ENCODE peak calls at places on chromosomes 12 and 14, in six cellular contexts. J is foreskin fibroblast, N is cardiac fibroblast, Z is endothelial cell of umbilical vein, I is astrocyte of the cerebellum, M is brain microvascular endothelial cell. U is an unnamed sample.

GRCh38 chr12:46956451-46957035 is 122.9 kb upstream of the PCED1B start:
- DNase-seq in Z (no peak), M (no peak), I (no peak), J (no peak), N (no peak), U (no peak)

GRCh38 chr14:24296341-24297157 is 3.0 kb downstream of the DHRS1 start:
- DNase-seq in M (peak), J (peak), I (peak), Z (peak), N (peak), U (peak)

GRCh38 chr14:91015435-91015834 is 45.0 kb downstream of the RPS6KA5 start:
- DNase-seq in M (no peak), J (no peak), I (no peak), N (no peak), Z (peak), U (no peak)

GRCh38 chr12:4118017-4118510 is 155.5 kb upstream of the CCND2 start:
- DNase-seq in M (peak), I (no peak), J (no peak), Z (no peak), N (peak), U (no peak)

GRCh38 chr12:71533703-71534102 is 94.1 kb downstream of the LGR5 start:
- DNase-seq in Z (no peak), J (no peak), N (no peak), M (no peak), I (no peak), U (no peak)

GRCh38 chr14:24095196-24096068 is 1.3 kb downstream of the PCK2 start:
- DNase-seq in N (peak), M (no peak), I (no peak), J (peak), Z (peak), U (peak)

GRCh38 chr12:10354502-10354901 is 35.3 kb downstream of the KLRK1 start:
- DNase-seq in I (no peak), M (no peak), Z (no peak), N (peak), J (peak), U (no peak)

GRCh38 chr12:31887109-31887811 is 72.0 kb upstream of the RESF1 start:
- DNase-seq in M (no peak), J (no peak), Z (no peak), I (no peak), N (no peak), U (no peak)

GRCh38 chr12:104011265-104011664 is 38.7 kb downstream of the GLT8D2 start:
- DNase-seq in J (peak), I (peak), N (peak), M (peak), Z (peak), U (no peak)

GRCh38 chr12:85872497-85873091 is 1.5 kb upstream of the NTS start:
- DNase-seq in N (peak), M (peak), Z (peak), I (peak), J (peak), U (no peak)

GRCh38 chr14:72420749-72421452 is 473.0 kb downstream of the DPF3 start:
- DNase-seq in N (peak), M (peak), Z (peak), J (peak), I (peak), U (peak)
- TF ChIP-seq CTCF in N (peak), M (peak), Z (peak), J (peak), I (peak), U (peak)

DNA sequence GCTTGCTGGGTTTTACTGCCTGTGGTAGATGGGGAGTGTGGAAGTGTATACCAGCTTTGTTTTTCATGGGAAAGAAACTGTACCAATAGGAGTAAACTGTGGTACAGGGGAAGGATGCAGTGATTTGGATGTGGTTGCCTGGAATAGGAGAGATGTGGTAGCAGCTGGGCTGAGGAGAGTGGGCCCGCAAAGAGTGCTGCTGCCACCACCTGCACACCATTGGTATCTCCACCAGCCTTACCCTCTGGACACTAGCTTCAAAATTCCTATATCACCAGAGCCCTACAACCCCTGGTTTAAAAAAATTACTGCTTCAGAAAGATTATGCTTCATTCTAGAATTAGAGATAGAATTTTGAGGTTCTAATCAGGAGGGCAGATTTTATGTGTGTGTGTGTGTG is 53.6 kb downstream of the AKAP6 start:
- DNase-seq in J (no peak), Z (no peak), M (no peak), N (peak), I (peak), U (no peak)
- TF ChIP-seq CTCF in J (peak), Z (peak), M (peak), N (peak), I (peak), U (no peak)

GRCh38 chr12:114918535-114919233 is 234.7 kb upstream of the TBX3 start:
- DNase-seq in I (no peak), M (peak), N (peak), J (peak), Z (no peak), U (no peak)
- TF ChIP-seq CTCF in I (no peak), M (no peak), N (peak), J (no peak), Z (no peak), U (no peak)

GRCh38 chr14:67673451-67673850 is 981 bp downstream of the VTI1B start:
- DNase-seq in N (no peak), M (peak), Z (peak), I (no peak), J (no peak), U (no peak)

GRCh38 chr14:67675219-67675582 is 769 bp upstream of the VTI1B start:
- DNase-seq in N (no peak), Z (peak), I (no peak), M (no peak), J (no peak), U (no peak)

GRCh38 chr14:67668559-67668958 is 5.9 kb downstream of the VTI1B start:
- DNase-seq in M (no peak), J (no peak), I (no peak), N (no peak), Z (no peak), U (peak)

GRCh38 chr14:67674480-67675218 is at the start of gene VTI1B:
- DNase-seq in Z (peak), I (peak), N (peak), M (peak), J (peak), U (peak)

DNA sequence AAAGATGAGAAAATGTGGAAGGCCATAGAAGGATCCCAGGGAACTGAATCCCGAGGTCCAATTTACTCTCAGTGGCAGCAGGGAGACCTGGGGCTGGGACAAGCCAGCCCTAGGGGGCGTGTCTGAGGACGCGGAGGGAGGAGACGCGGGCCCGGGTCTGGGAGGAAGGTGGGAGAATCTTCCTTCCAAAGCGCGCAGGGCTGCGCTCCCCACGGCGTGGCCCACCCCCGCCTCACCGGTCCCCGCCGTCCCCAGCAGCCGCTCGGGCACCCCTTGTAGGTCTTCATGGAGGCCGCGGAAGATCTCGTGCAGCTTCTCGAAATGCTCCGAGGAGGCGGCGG is 323 bp downstream of the VTI1B start:
- DNase-seq in Z (peak), I (no peak), N (peak), J (no peak), M (peak), U (peak)
- TF ChIP-seq CTCF in Z (no peak), I (peak), N (no peak), J (peak), M (peak), U (no peak)

DNA sequence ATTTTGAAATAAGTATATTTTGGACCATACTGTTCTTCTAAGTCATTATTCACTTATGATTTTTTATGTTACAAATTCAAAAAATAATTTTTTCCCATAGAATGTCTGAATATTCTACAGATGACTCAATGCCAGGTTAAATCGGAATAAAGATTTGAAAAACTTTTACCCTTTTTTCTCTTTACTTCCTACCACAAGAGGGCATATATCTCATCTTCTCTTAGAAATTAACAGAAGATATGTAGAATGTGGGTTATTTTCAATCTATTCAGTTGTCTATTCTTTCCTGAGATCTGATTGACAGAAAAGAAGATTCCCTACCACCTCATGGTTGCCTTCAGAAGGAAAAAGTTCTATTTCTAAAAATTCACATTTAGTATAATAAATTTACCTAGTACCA is 53.0 kb upstream of the KITLG start:
- DNase-seq in J (no peak), N (no peak), I (no peak), M (no peak), Z (peak), U (no peak)
- TF ChIP-seq CTCF in J (no peak), N (peak), I (no peak), M (peak), Z (no peak), U (no peak)

GRCh38 chr12:108175310-108175709 is 46.2 kb downstream of the WSCD2 start:
- DNase-seq in I (no peak), M (no peak), J (no peak), Z (no peak), N (no peak), U (no peak)
- TF ChIP-seq CTCF in I (no peak), M (no peak), J (no peak), Z (no peak), N (no peak), U (no peak)

GRCh38 chr14:95142208-95142607 is 15.1 kb downstream of the DICER1 start:
- DNase-seq in N (no peak), I (no peak), M (no peak), J (no peak), Z (no peak), U (no peak)
- TF ChIP-seq CTCF in N (no peak), I (no peak), M (no peak), J (no peak), Z (no peak), U (no peak)

GRCh38 chr12:52692253-52692652 is 11.1 kb downstream of the KRT77 start:
- DNase-seq in I (no peak), J (no peak), M (no peak), Z (no peak), N (no peak), U (no peak)
- TF ChIP-seq CTCF in I (no peak), J (no peak), M (peak), Z (peak), N (no peak), U (no peak)

DNA sequence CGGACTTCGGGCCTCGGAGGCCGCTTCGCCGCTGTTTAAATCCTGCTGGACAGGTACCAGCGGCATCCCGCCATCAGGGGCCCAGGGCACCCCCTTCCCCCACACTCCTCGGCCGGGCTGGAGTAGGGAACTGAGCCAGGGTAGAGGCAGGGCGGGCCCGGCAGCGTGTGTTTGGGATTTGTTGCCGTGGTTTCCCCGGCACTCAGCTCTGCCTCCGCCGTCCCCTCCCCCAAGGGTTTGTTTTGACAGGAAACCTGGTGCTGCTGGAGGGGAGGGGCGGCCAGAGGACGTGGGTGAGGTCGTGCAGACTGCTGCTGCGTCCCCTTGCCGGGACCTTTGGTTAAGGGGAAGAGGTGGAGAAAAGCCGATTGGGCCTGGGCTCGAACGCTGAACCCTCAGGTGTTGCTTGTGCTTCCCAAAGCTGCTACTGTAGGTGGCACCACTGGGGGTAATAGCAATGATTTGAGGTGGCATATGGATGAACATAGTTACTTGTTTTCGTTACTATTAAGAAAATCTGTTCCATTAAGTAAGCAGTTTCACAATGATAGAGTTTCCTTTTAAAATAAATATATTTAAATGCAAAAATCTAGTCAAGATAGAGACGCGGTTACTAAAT is 778 bp downstream of the TCP11L2 start:
- DNase-seq in J (peak), M (peak), I (no peak), Z (peak), N (peak), U (peak)
- TF ChIP-seq CTCF in J (no peak), M (no peak), I (no peak), Z (no peak), N (peak), U (peak)